ENCODE peak calls at places on chromosomes 7 and 10, in ten cellular contexts. P is germinal center; G is foreskin fibroblast; W is EL; L is NCI-H774; V is dorsolateral prefrontal cortex; K is DND-41; A is fibroblast of the conjunctiva; J is HEK293T; B is stimulated activated CD4-positive, alpha-beta T cell treated with anti-CD3 and anti-CD28 coated beads, Interleukin-15, amount 100 ng/mL, for 48 hours. F is an unnamed sample.

GRCh38 chr7:31114593-31115343 is 62.7 kb downstream of the ADCYAP1R1 start:
- DNase-seq in K (peak; percentile 58), G (peak; percentile 67), W (peak; percentile 12), A (peak; percentile 5), L (no peak), J (peak; percentile 22), B (no peak), P (no peak), V (no peak), F (no peak)

GRCh38 chr7:8131694-8132605 is 130.0 kb downstream of the ICA1 start:
- DNase-seq in V (no peak), P (no peak), L (no peak), W (no peak), J (no peak), A (no peak), K (peak; percentile 33), B (no peak), G (no peak), F (no peak)

GRCh38 chr10:70403483-70404035 is 386 bp upstream of the EIF4EBP2 start:
- DNase-seq in V (no peak), G (no peak), P (no peak), K (no peak), A (no peak), W (no peak), J (no peak), L (no peak), B (no peak), F (no peak)

GRCh38 chr7:149883452-149883861 is 9.7 kb downstream of the ATP6V0E2 start:
- DNase-seq in A (peak; percentile 21), V (peak; percentile 71), W (peak; percentile 44), B (peak; percentile 39), P (no peak), L (peak; percentile 36), G (peak; percentile 53), J (peak; percentile 83), K (peak; percentile 68), F (peak; percentile 15)

GRCh38 chr10:8056891-8057331 is 2.4 kb downstream of the GATA3 start:
- DNase-seq in W (no peak), L (no peak), G (no peak), K (peak; percentile 64), V (no peak), B (no peak), P (no peak), J (no peak), A (no peak), F (no peak)

GRCh38 chr10:28177944-28178637 is 124.8 kb downstream of the MPP7 start:
- DNase-seq in A (no peak), K (peak; percentile 18), B (no peak), G (peak; percentile 15), W (peak; percentile 38), P (no peak), J (no peak), L (no peak), V (no peak), F (no peak)

GRCh38 chr7:135098391-135098790 is 49.5 kb upstream of the TMEM140 start:
- DNase-seq in V (no peak), J (no peak), A (no peak), K (no peak), G (peak; percentile 1), P (no peak), B (no peak), L (no peak), W (peak; percentile 11), F (no peak)

GRCh38 chr7:44634839-44635591 is 28.6 kb downstream of the OGDH start:
- DNase-seq in W (no peak), A (no peak), P (no peak), L (no peak), G (no peak), B (no peak), V (no peak), J (no peak), K (no peak), F (no peak)

GRCh38 chr7:31488562-31489203 is 25.2 kb upstream of the ITPRID1 start:
- DNase-seq in L (no peak), K (peak; percentile 61), W (peak; percentile 59), B (peak; percentile 12), G (peak; percentile 2), J (peak; percentile 80), P (peak; percentile 58), A (no peak), V (peak; percentile 17), F (no peak)

GRCh38 chr7:19772858-19773337 is 519 bp downstream of the TMEM196 start:
- DNase-seq in P (no peak), V (peak; percentile 6), J (peak; percentile 20), K (no peak), B (no peak), W (peak; percentile 33), G (peak; percentile 29), L (no peak), A (no peak), F (peak; percentile 4)